ENCODE peak calls at places on chromosomes 3 and 15, in ten cellular contexts. W is IMR-90; K is endodermal cell; R is lung; D is left lung; X is naive thymus-derived CD4-positive, alpha-beta T cell; E is neural progenitor cell; S is heart left ventricle; J is SJSA1; I is body of pancreas. N is an unnamed sample.

GRCh38 chr15:66738595-66738994 is 36.6 kb downstream of the SMAD6 start:
- DNase-seq in W (no peak), K (no peak), R (no peak), D (no peak), X (no peak), E (no peak), S (no peak), J (no peak), I (no peak), N (no peak)

GRCh38 chr15:25236861-25237155 is 202.0 kb downstream of the UBE3A start:
- DNase-seq in W (no peak), K (no peak), R (no peak), D (peak; percentile 21), X (no peak), E (no peak), S (no peak), J (no peak), I (no peak), N (no peak)

GRCh38 chr3:10628902-10629700 is 123.7 kb upstream of the ATP2B2 start:
- DNase-seq in W (no peak), K (no peak), R (no peak), D (no peak), X (no peak), E (no peak), S (no peak), J (no peak), I (no peak), N (no peak)

GRCh38 chr3:14369675-14370669 is 32.4 kb upstream of the SLC6A6 start:
- DNase-seq in W (no peak), K (peak; percentile 93), R (peak; percentile 70), D (peak; percentile 18), X (no peak), E (peak; percentile 50), S (no peak), J (no peak), I (peak; percentile 58), N (no peak)

GRCh38 chr3:50642382-50642781 is 25.4 kb downstream of the MAPKAPK3 start:
- DNase-seq in W (no peak), K (no peak), R (no peak), D (no peak), X (no peak), E (no peak), S (no peak), J (no peak), I (no peak), N (no peak)

GRCh38 chr15:66226736-66227135 is 26.8 kb downstream of the MEGF11 start:
- DNase-seq in W (no peak), K (no peak), R (no peak), D (no peak), X (no peak), E (no peak), S (no peak), J (no peak), I (no peak), N (peak; percentile 71)

GRCh38 chr3:146783446-146783845 is 178.3 kb upstream of the PLSCR5 start:
- DNase-seq in W (no peak), K (no peak), R (no peak), D (no peak), X (no peak), E (no peak), S (no peak), J (no peak), I (no peak), N (no peak)

GRCh38 chr15:66997212-66997611 is 68.2 kb upstream of the SMAD3 start:
- DNase-seq in W (peak; percentile 80), K (no peak), R (no peak), D (no peak), X (no peak), E (no peak), S (no peak), J (peak; percentile 65), I (no peak), N (no peak)

GRCh38 chr15:77493324-77493907 is 72.7 kb downstream of the HMG20A start:
- DNase-seq in W (peak; percentile 64), K (no peak), R (no peak), D (no peak), X (no peak), E (no peak), S (no peak), J (peak; percentile 25), I (no peak), N (no peak)

GRCh38 chr15:98292442-98293240 is 332.1 kb downstream of the ARRDC4 start:
- DNase-seq in W (no peak), K (peak; percentile 97), R (no peak), D (peak; percentile 79), X (no peak), E (peak; percentile 84), S (no peak), J (peak; percentile 6), I (peak; percentile 32), N (peak; percentile 58)

GRCh38 chr15:58182460-58183163 is 44.4 kb downstream of the AQP9 start:
- DNase-seq in W (peak; percentile 41), K (peak; percentile 87), R (no peak), D (peak; percentile 57), X (peak; percentile 9), E (peak; percentile 79), S (peak; percentile 40), J (peak; percentile 39), I (peak; percentile 21), N (peak; percentile 36)

DNA sequence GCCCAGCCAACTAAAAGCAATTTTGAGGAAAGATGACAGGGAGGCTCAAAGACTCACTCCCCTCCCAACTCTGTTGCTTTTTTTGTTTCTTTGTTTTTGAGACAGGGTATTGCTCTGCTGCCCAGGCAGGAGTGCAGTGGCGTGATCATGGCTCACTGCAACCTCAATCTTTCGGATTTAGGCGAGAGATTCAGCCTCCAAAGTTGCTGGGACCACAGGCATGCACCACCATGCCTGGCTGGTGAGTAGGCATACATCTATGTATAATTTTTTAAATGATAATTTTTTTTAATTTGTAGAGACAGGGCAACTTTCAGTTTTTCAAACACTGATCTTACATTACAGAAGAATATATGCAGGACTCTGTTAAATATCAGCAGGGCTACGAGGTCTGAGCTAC is 15.8 kb upstream of the THUMPD3 start:
- DNase-seq in W (peak; percentile 69), K (no peak), R (no peak), D (no peak), X (no peak), E (no peak), S (no peak), J (no peak), I (no peak), N (no peak)
- H3K4me3 ChIP-seq in W (no peak overlapping the region), K (no peak overlapping the region), R (no peak overlapping the region), D (no peak overlapping the region), X (no peak overlapping the region), E (no peak overlapping the region), S (no peak overlapping the region), J (no peak overlapping the region), I (no peak overlapping the region), N (no peak overlapping the region)

DNA sequence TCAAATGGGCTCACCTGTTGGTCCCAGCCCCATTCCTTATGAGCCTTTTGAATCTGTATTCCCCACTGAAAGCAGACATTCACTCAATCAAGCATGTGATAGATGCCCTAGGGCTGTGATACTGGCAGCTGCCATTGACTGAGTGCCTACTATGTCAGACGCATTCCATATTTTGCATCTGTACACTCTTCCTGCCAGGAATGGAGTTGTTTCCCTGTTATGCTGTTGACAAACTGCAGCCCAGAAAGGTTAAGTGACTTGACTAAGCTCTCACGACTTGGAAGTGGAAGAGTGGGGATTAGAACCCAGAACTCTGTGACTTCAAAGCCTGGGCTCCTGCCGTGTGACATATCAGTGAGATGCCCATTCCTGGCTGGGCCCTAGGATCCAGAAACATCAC is 211.4 kb downstream of the RPLP1 start:
- DNase-seq in W (no peak), K (no peak), R (no peak), D (no peak), X (no peak), E (no peak), S (no peak), J (no peak), I (no peak), N (no peak)
- H3K27ac ChIP-seq in W (no peak overlapping the region), K (no peak overlapping the region), R (no peak overlapping the region), D (no peak overlapping the region), X (no peak overlapping the region), E (no peak overlapping the region), S (no peak overlapping the region), J (no peak overlapping the region), I (no peak overlapping the region), N (peak overlapping the region; percentile 30)

GRCh38 chr15:52783191-52783829 is 6.8 kb downstream of the ONECUT1 start:
- DNase-seq in W (no peak), K (peak; percentile 90), R (no peak), D (no peak), X (no peak), E (peak; percentile 92), S (no peak), J (no peak), I (peak; percentile 77), N (no peak)

GRCh38 chr15:52782514-52782913 is 7.6 kb downstream of the ONECUT1 start:
- DNase-seq in W (no peak), K (no peak), R (no peak), D (no peak), X (no peak), E (no peak), S (no peak), J (no peak), I (no peak), N (no peak)

GRCh38 chr15:52785672-52786406 is 4.3 kb downstream of the ONECUT1 start:
- DNase-seq in W (no peak), K (peak; percentile 65), R (no peak), D (peak; percentile 39), X (no peak), E (peak; percentile 44), S (no peak), J (no peak), I (peak; percentile 65), N (no peak)

GRCh38 chr15:52784799-52785671 is 5.1 kb downstream of the ONECUT1 start:
- DNase-seq in W (no peak), K (peak; percentile 77), R (no peak), D (peak; percentile 66), X (no peak), E (peak; percentile 69), S (no peak), J (no peak), I (peak; percentile 90), N (no peak)

DNA sequence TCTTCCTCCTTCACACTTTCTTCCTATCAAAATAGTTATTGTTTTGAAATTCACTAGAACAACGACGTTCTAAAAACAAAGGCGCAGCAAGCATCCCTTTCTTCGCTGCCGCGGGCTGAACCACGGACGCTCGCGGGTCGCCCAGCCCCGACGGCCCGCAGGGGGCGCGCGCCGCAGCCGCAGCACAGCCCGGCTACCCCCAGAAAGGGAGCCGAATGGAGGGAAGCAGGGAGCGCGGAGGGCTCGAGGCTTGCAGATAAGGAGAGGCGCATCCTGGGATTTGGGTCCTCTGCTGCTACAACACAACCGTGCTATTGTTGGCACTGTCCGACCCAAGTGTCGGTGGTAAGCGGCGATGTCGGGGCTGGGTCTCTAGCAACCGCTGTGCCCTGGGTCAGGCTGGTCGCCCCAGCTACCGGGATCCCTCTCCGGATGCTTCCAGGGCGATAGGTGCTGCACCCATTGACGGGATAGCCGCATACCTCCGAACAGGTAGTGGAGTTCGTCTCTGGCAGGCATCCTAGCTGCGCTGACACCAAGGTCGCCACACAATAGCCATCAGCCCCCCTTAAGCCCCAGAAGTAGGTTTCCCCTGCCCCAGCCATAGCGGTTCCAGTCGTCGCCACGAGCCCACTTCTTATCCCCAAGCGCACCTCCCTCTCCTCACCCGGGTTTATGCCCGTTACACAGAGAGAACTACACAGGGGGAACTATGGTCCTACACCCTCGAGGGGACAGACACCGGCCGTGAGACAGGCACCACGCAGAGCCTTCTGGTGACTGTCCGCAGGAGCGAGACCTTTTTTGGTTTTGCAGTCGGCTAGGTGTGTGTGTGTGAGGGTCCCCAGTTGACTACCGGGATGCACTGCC is 6.0 kb downstream of the ONECUT1 start:
- DNase-seq in W (no peak), K (peak; percentile 90), R (no peak), D (peak; percentile 73), X (no peak), E (peak; percentile 90), S (no peak), J (peak; percentile 28), I (peak; percentile 64), N (no peak)
- H3K27me3 ChIP-seq in W (peaks cover 73% of the 10 kb centered on the region), K (peaks cover 85% of the 10 kb centered on the region), R (peaks cover 18% of the 10 kb centered on the region), D (peaks cover 99% of the 10 kb centered on the region), X (peaks cover 14% of the 10 kb centered on the region), E (peaks cover 91% of the 10 kb centered on the region), S (peaks cover 90% of the 10 kb centered on the region), J (peaks cover 81% of the 10 kb centered on the region), I (no peaks in the 10 kb centered on the region), N (peaks cover 88% of the 10 kb centered on the region)

GRCh38 chr3:128469584-128469983 is 2.9 kb upstream of the DNAJB8 start:
- DNase-seq in W (no peak), K (no peak), R (no peak), D (no peak), X (no peak), E (no peak), S (no peak), J (no peak), I (no peak), N (no peak)
- H3K4me3 ChIP-seq in W (no peak overlapping the region), K (no peak overlapping the region), R (no peak overlapping the region), D (no peak overlapping the region), X (no peak overlapping the region), E (no peak overlapping the region), S (no peak overlapping the region), J (no peak overlapping the region), I (no peak overlapping the region), N (no peak overlapping the region)

N was measured in dorsolateral prefrontal cortex.